ENCODE peak calls at places on chromosome 13, in eight cellular contexts. Y is tibial artery, J is HT1080, U is COR-L47, H is neuronal stem cell, T is posterior cingulate gyrus, E is cardiac fibroblast, D is GM23248. B is an unnamed sample.

GRCh38 chr13:99657848-99658265 is 156.6 kb downstream of the TM9SF2 start:
- DNase-seq in Y (peak), J (no peak), U (peak), H (no peak), T (peak), E (peak), D (peak), B (peak)

GRCh38 chr13:42270857-42271215 is 1.1 kb upstream of the AKAP11 start:
- DNase-seq in Y (no peak), J (no peak), U (no peak), H (no peak), T (no peak), E (no peak), D (no peak), B (no peak)

GRCh38 chr13:77774181-77774580 is 76.7 kb downstream of the SLAIN1 start:
- DNase-seq in Y (no peak), J (no peak), U (no peak), H (no peak), T (no peak), E (no peak), D (no peak), B (no peak)

GRCh38 chr13:23506071-23506820 is 64.0 kb upstream of the TNFRSF19 start:
- DNase-seq in Y (no peak), J (no peak), U (no peak), H (no peak), T (no peak), E (peak), D (peak), B (peak)

GRCh38 chr13:100625447-100625846 is 36.9 kb upstream of the GGACT start:
- DNase-seq in Y (no peak), J (no peak), U (no peak), H (no peak), T (no peak), E (no peak), D (no peak), B (no peak)

GRCh38 chr13:113789167-113789566 is 30.1 kb downstream of the TMEM255B start:
- DNase-seq in Y (no peak), J (no peak), U (no peak), H (no peak), T (no peak), E (no peak), D (no peak), B (no peak)

GRCh38 chr13:100601716-100602115 is 13.1 kb upstream of the GGACT start:
- DNase-seq in Y (no peak), J (no peak), U (no peak), H (no peak), T (no peak), E (no peak), D (no peak), B (no peak)

GRCh38 chr13:27970382-27971235 is 1.5 kb upstream of the CDX2 start:
- DNase-seq in Y (no peak), J (no peak), U (no peak), H (no peak), T (no peak), E (no peak), D (no peak), B (no peak)

GRCh38 chr13:112975401-112975939 is 6.5 kb downstream of the MCF2L start:
- DNase-seq in Y (no peak), J (no peak), U (no peak), H (no peak), T (no peak), E (no peak), D (no peak), B (no peak)

GRCh38 chr13:101535192-101535746 is 82.8 kb downstream of the ITGBL1 start:
- DNase-seq in Y (no peak), J (no peak), U (no peak), H (no peak), T (no peak), E (peak), D (peak), B (peak)

GRCh38 chr13:30257433-30258099 is 49.8 kb downstream of the KATNAL1 start:
- DNase-seq in Y (no peak), J (no peak), U (no peak), H (peak), T (peak), E (no peak), D (no peak), B (no peak)

GRCh38 chr13:97433727-97434416 is at the start of gene RAP2A:
- DNase-seq in Y (peak), J (peak), U (peak), H (peak), T (peak), E (peak), D (peak), B (peak)

GRCh38 chr13:80199067-80199466 is 141.9 kb downstream of the SPRY2 start:
- DNase-seq in Y (no peak), J (no peak), U (no peak), H (no peak), T (no peak), E (no peak), D (no peak), B (no peak)

GRCh38 chr13:112768795-112769411 is 79.1 kb downstream of the ATP11A start:
- DNase-seq in Y (no peak), J (no peak), U (no peak), H (no peak), T (no peak), E (no peak), D (no peak), B (no peak)

GRCh38 chr13:32087955-32088747 is 56.6 kb downstream of the FRY start:
- DNase-seq in Y (no peak), J (no peak), U (no peak), H (no peak), T (no peak), E (peak), D (peak), B (peak)

GRCh38 chr13:27969073-27969865 is at the start of gene CDX2:
- DNase-seq in Y (no peak), J (no peak), U (no peak), H (no peak), T (no peak), E (no peak), D (no peak), B (no peak)

GRCh38 chr13:30020726-30021312 is 170.4 kb upstream of the UBL3 start:
- DNase-seq in Y (no peak), J (peak), U (no peak), H (no peak), T (no peak), E (peak), D (peak), B (peak)

GRCh38 chr13:76799696-76800095 is 86.5 kb downstream of the KCTD12 start:
- DNase-seq in Y (no peak), J (no peak), U (peak), H (no peak), T (no peak), E (peak), D (peak), B (peak)

GRCh38 chr13:113748101-113748861 is 10.7 kb upstream of the TMEM255B start:
- DNase-seq in Y (no peak), J (no peak), U (no peak), H (no peak), T (no peak), E (no peak), D (no peak), B (no peak)

GRCh38 chr13:91308299-91308698 is 39.2 kb upstream of the MIR17HG start:
- DNase-seq in Y (no peak), J (no peak), U (no peak), H (no peak), T (no peak), E (no peak), D (peak), B (no peak)

B was measured in fibroblast of mammary gland.